ENCODE peak calls at places on chromosomes 4 and X, in seven cellular contexts. One of them, this sample, is unnamed.

GRCh38 chr4:35943606-35944005 is 300.7 kb downstream of the ARAP2 start:
- DNase-seq in sigmoid colon: no peak
- DNase-seq in GM23338: no peak
- DNase-seq in HL-60: no peak
- DNase-seq in breast epithelium: no peak
- DNase-seq in suprapubic skin: no peak
- DNase-seq in prostate gland: no peak
- DNase-seq in this sample: no peak

GRCh38 chr4:123304151-123305021 is 92.2 kb upstream of the SPRY1 start:
- DNase-seq in sigmoid colon: no peak
- DNase-seq in GM23338: peak
- DNase-seq in HL-60: no peak
- DNase-seq in breast epithelium: no peak
- DNase-seq in suprapubic skin: no peak
- DNase-seq in prostate gland: no peak
- DNase-seq in this sample: no peak

GRCh38 chr4:84691170-84691691 is 108.3 kb downstream of the CDS1 start:
- DNase-seq in sigmoid colon: no peak
- DNase-seq in GM23338: peak
- DNase-seq in HL-60: peak
- DNase-seq in breast epithelium: no peak
- DNase-seq in suprapubic skin: no peak
- DNase-seq in prostate gland: no peak
- DNase-seq in this sample: no peak

GRCh38 chr4:53928825-53929224 is 135.6 kb downstream of the CHIC2 start:
- DNase-seq in sigmoid colon: no peak
- DNase-seq in GM23338: no peak
- DNase-seq in HL-60: no peak
- DNase-seq in breast epithelium: no peak
- DNase-seq in suprapubic skin: no peak
- DNase-seq in prostate gland: no peak
- DNase-seq in this sample: no peak

GRCh38 chr4:103012085-103012484 is 7.4 kb downstream of the SLC9B1 start:
- DNase-seq in sigmoid colon: no peak
- DNase-seq in GM23338: no peak
- DNase-seq in HL-60: no peak
- DNase-seq in breast epithelium: no peak
- DNase-seq in suprapubic skin: no peak
- DNase-seq in prostate gland: peak
- DNase-seq in this sample: no peak

GRCh38 chr4:184007891-184008290 is 102.8 kb downstream of the STOX2 start:
- DNase-seq in sigmoid colon: no peak
- DNase-seq in GM23338: no peak
- DNase-seq in HL-60: no peak
- DNase-seq in breast epithelium: no peak
- DNase-seq in suprapubic skin: no peak
- DNase-seq in prostate gland: no peak
- DNase-seq in this sample: no peak

GRCh38 chrX:11929476-11929875 is 171.4 kb downstream of the MSL3 start:
- DNase-seq in sigmoid colon: no peak
- DNase-seq in GM23338: no peak
- DNase-seq in HL-60: no peak
- DNase-seq in breast epithelium: no peak
- DNase-seq in suprapubic skin: no peak
- DNase-seq in prostate gland: no peak
- DNase-seq in this sample: no peak

GRCh38 chr4:650951-651883 is 22.9 kb downstream of the ATP5ME start:
- DNase-seq in sigmoid colon: no peak
- DNase-seq in GM23338: peak
- DNase-seq in HL-60: no peak
- DNase-seq in breast epithelium: no peak
- DNase-seq in suprapubic skin: no peak
- DNase-seq in prostate gland: no peak
- DNase-seq in this sample: no peak

GRCh38 chr4:73690051-73690744 is 50.2 kb upstream of the CXCL8 start:
- DNase-seq in sigmoid colon: no peak
- DNase-seq in GM23338: no peak
- DNase-seq in HL-60: no peak
- DNase-seq in breast epithelium: no peak
- DNase-seq in suprapubic skin: no peak
- DNase-seq in prostate gland: no peak
- DNase-seq in this sample: no peak

GRCh38 chrX:43969504-43970501 is 3.4 kb downstream of the NDP start:
- DNase-seq in sigmoid colon: no peak
- DNase-seq in GM23338: peak
- DNase-seq in HL-60: no peak
- DNase-seq in breast epithelium: no peak
- DNase-seq in suprapubic skin: no peak
- DNase-seq in prostate gland: no peak
- DNase-seq in this sample: no peak

GRCh38 chr4:59748433-59748832 is 1451.7 kb upstream of the ADGRL3 start:
- DNase-seq in sigmoid colon: no peak
- DNase-seq in GM23338: no peak
- DNase-seq in HL-60: no peak
- DNase-seq in breast epithelium: no peak
- DNase-seq in suprapubic skin: no peak
- DNase-seq in prostate gland: no peak
- DNase-seq in this sample: no peak

GRCh38 chrX:143854006-143854405 is 29.9 kb upstream of the UBE2NL start:
- DNase-seq in sigmoid colon: no peak
- DNase-seq in GM23338: no peak
- DNase-seq in HL-60: no peak
- DNase-seq in breast epithelium: no peak
- DNase-seq in suprapubic skin: no peak
- DNase-seq in prostate gland: no peak
- DNase-seq in this sample: no peak

GRCh38 chrX:71671043-71671829 is 3.9 kb downstream of the LOC101059915 start:
- DNase-seq in sigmoid colon: no peak
- DNase-seq in GM23338: no peak
- DNase-seq in HL-60: peak
- DNase-seq in breast epithelium: no peak
- DNase-seq in suprapubic skin: no peak
- DNase-seq in prostate gland: no peak
- DNase-seq in this sample: no peak

GRCh38 chr4:70948665-70949284 is 44.7 kb upstream of the DCK start:
- DNase-seq in sigmoid colon: no peak
- DNase-seq in GM23338: no peak
- DNase-seq in HL-60: peak
- DNase-seq in breast epithelium: no peak
- DNase-seq in suprapubic skin: no peak
- DNase-seq in prostate gland: no peak
- DNase-seq in this sample: no peak

GRCh38 chr4:122038896-122039295 is 87.0 kb upstream of the TRPC3 start:
- DNase-seq in sigmoid colon: no peak
- DNase-seq in GM23338: no peak
- DNase-seq in HL-60: no peak
- DNase-seq in breast epithelium: no peak
- DNase-seq in suprapubic skin: no peak
- DNase-seq in prostate gland: no peak
- DNase-seq in this sample: no peak

GRCh38 chr4:102598102-102598758 is 97.1 kb downstream of the NFKB1 start:
- DNase-seq in sigmoid colon: no peak
- DNase-seq in GM23338: no peak
- DNase-seq in HL-60: no peak
- DNase-seq in breast epithelium: no peak
- DNase-seq in suprapubic skin: no peak
- DNase-seq in prostate gland: no peak
- DNase-seq in this sample: no peak

GRCh38 chr4:26424143-26424542 is 66.1 kb downstream of the CCKAR start:
- DNase-seq in sigmoid colon: no peak
- DNase-seq in GM23338: no peak
- DNase-seq in HL-60: no peak
- DNase-seq in breast epithelium: no peak
- DNase-seq in suprapubic skin: no peak
- DNase-seq in prostate gland: no peak
- DNase-seq in this sample: no peak

GRCh38 chrX:37958493-37959211 is 47.7 kb upstream of the SYTL5 start:
- DNase-seq in sigmoid colon: no peak
- DNase-seq in GM23338: no peak
- DNase-seq in HL-60: no peak
- DNase-seq in breast epithelium: no peak
- DNase-seq in suprapubic skin: no peak
- DNase-seq in prostate gland: no peak
- DNase-seq in this sample: no peak

GRCh38 chr4:184808719-184809062 is 17.1 kb downstream of the ACSL1 start:
- DNase-seq in sigmoid colon: no peak
- DNase-seq in GM23338: no peak
- DNase-seq in HL-60: no peak
- DNase-seq in breast epithelium: no peak
- DNase-seq in suprapubic skin: no peak
- DNase-seq in prostate gland: no peak
- DNase-seq in this sample: no peak

GRCh38 chr4:173182403-173182802 is 13.8 kb downstream of the GALNT7 start:
- DNase-seq in sigmoid colon: no peak
- DNase-seq in GM23338: no peak
- DNase-seq in HL-60: no peak
- DNase-seq in breast epithelium: no peak
- DNase-seq in suprapubic skin: no peak
- DNase-seq in prostate gland: no peak
- DNase-seq in this sample: no peak

GRCh38 chr4:153222162-153222789 is 18.0 kb downstream of the TRIM2 start:
- DNase-seq in sigmoid colon: peak
- DNase-seq in GM23338: peak
- DNase-seq in HL-60: no peak
- DNase-seq in breast epithelium: no peak
- DNase-seq in suprapubic skin: peak
- DNase-seq in prostate gland: peak
- DNase-seq in this sample: no peak

GRCh38 chrX:37697169-37697760 is 11.7 kb downstream of the XK start:
- DNase-seq in sigmoid colon: no peak
- DNase-seq in GM23338: no peak
- DNase-seq in HL-60: no peak
- DNase-seq in breast epithelium: no peak
- DNase-seq in suprapubic skin: no peak
- DNase-seq in prostate gland: peak
- DNase-seq in this sample: no peak

GRCh38 chrX:70030242-70030823 is 19.4 kb downstream of the AWAT2 start:
- DNase-seq in sigmoid colon: no peak
- DNase-seq in GM23338: peak
- DNase-seq in HL-60: peak
- DNase-seq in breast epithelium: no peak
- DNase-seq in suprapubic skin: no peak
- DNase-seq in prostate gland: peak
- DNase-seq in this sample: no peak

GRCh38 chr4:7068883-7069282 is 1.0 kb upstream of the GRPEL1 start:
- DNase-seq in sigmoid colon: peak
- DNase-seq in GM23338: peak
- DNase-seq in HL-60: no peak
- DNase-seq in breast epithelium: no peak
- DNase-seq in suprapubic skin: peak
- DNase-seq in prostate gland: no peak
- DNase-seq in this sample: no peak

GRCh38 chrX:154444001-154444754 is at the start of gene FAM50A:
- DNase-seq in sigmoid colon: peak
- DNase-seq in GM23338: peak
- DNase-seq in HL-60: peak
- DNase-seq in breast epithelium: peak
- DNase-seq in suprapubic skin: peak
- DNase-seq in prostate gland: peak
- DNase-seq in this sample: peak
- TF ChIP-seq POLR2AphosphoS5 in sigmoid colon: peak
- TF ChIP-seq POLR2AphosphoS5 in GM23338: peak
- TF ChIP-seq POLR2AphosphoS5 in HL-60: no peak
- TF ChIP-seq POLR2AphosphoS5 in breast epithelium: no peak
- TF ChIP-seq POLR2AphosphoS5 in suprapubic skin: no peak
- TF ChIP-seq POLR2AphosphoS5 in prostate gland: no peak
- TF ChIP-seq POLR2AphosphoS5 in this sample: peak

GRCh38 chr4:138175337-138175794 is 66.8 kb downstream of the SLC7A11 start:
- DNase-seq in sigmoid colon: no peak
- DNase-seq in GM23338: no peak
- DNase-seq in HL-60: no peak
- DNase-seq in breast epithelium: no peak
- DNase-seq in suprapubic skin: no peak
- DNase-seq in prostate gland: peak
- DNase-seq in this sample: no peak
- TF ChIP-seq CTCF in sigmoid colon: no peak
- TF ChIP-seq CTCF in GM23338: no peak
- TF ChIP-seq CTCF in HL-60: no peak
- TF ChIP-seq CTCF in breast epithelium: no peak
- TF ChIP-seq CTCF in suprapubic skin: no peak
- TF ChIP-seq CTCF in prostate gland: no peak
- TF ChIP-seq CTCF in this sample: peak

DNA sequence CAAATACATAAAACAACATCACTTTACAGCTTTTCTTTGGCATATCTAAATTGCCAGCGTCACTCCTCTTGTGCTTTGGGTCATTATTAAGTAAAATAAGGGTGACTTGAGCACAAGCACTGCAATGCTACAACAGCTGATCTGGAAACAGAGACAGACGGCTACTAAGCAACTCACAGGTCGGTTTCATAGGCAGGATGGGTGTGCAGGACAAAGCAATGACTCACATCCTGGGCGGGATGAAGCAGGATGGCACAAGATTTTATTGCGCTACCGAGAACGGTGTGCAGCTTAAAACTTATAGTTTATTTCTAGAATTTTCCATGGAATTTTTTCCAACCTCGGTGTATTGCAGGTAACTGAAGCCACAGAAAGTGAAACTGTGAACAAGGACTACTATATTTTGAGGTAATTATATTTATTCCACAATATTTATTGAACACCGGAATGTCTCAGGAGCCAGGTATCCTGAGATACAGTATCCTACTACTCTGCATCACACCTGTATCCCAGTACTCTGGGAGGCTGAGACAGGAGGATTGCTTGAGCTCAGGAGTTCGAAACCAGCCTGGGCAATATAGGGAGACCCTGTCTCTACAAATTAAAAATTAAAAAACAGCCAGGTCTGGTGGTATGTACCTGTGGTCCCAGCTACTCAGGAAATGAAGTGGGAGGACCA is 215.5 kb downstream of the APBB2 start:
- DNase-seq in sigmoid colon: no peak
- DNase-seq in GM23338: no peak
- DNase-seq in HL-60: no peak
- DNase-seq in breast epithelium: no peak
- DNase-seq in suprapubic skin: no peak
- DNase-seq in prostate gland: peak
- DNase-seq in this sample: no peak
- TF ChIP-seq POLR2AphosphoS5 in sigmoid colon: no peak
- TF ChIP-seq POLR2AphosphoS5 in GM23338: no peak
- TF ChIP-seq POLR2AphosphoS5 in HL-60: no peak
- TF ChIP-seq POLR2AphosphoS5 in breast epithelium: peak
- TF ChIP-seq POLR2AphosphoS5 in suprapubic skin: no peak
- TF ChIP-seq POLR2AphosphoS5 in prostate gland: no peak
- TF ChIP-seq POLR2AphosphoS5 in this sample: peak

DNA sequence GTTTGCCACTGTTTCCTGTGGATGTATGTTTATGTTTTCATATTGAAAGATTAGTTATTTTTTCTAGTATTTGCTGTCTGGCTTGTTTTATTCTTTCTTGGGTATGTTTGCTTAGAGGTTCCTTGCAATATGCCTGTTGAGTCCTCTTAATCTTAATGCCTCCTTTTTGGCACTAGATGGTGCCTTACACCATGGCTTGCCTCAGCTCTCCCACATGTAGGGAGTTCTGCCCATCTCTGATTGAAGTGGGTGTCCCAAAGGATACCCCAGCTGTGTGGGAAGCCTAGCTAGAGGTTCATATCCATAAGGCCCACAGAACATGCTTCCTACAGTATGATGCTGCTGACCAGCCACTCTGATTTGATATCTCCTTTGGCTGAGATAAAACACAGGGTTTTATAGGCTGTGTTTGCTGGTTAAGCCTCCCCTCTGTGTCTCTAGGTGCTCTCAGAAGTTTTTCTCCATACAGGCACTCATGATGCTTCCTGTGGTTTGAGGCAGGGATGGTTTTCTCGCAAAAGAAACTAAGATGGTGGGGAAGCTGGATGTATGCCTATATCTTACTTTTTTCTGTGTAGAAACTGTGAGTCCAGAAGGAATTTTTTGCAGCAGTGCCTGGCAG is 162.4 kb downstream of the ASB9 start:
- DNase-seq in sigmoid colon: no peak
- DNase-seq in GM23338: peak
- DNase-seq in HL-60: no peak
- DNase-seq in breast epithelium: no peak
- DNase-seq in suprapubic skin: no peak
- DNase-seq in prostate gland: no peak
- DNase-seq in this sample: no peak
- TF ChIP-seq CTCF in sigmoid colon: no peak
- TF ChIP-seq CTCF in GM23338: peak
- TF ChIP-seq CTCF in HL-60: no peak
- TF ChIP-seq CTCF in breast epithelium: no peak
- TF ChIP-seq CTCF in suprapubic skin: no peak
- TF ChIP-seq CTCF in prostate gland: no peak
- TF ChIP-seq CTCF in this sample: no peak